ENCODE peak calls at places on chromosomes 3 and 15, in ten cellular contexts. N is ovary, H is suprapubic skin, L is body of pancreas, U is sigmoid colon, A is right lobe of liver, D is heart left ventricle, J is K562, E is lower leg skin, C is upper lobe of left lung. K is an unnamed sample.

GRCh38 chr3:99895706-99896441 is 78.2 kb downstream of the CMSS1 start:
- DNase-seq in N (no peak), H (no peak), L (no peak), U (no peak), A (no peak), D (no peak), J (no peak), E (no peak), C (no peak), K (no peak)

GRCh38 chr3:148173836-148174235 is 523.9 kb upstream of the AGTR1 start:
- DNase-seq in N (no peak), H (no peak), L (no peak), U (no peak), A (no peak), D (no peak), J (no peak), E (no peak), C (no peak), K (no peak)

GRCh38 chr15:90645873-90646605 is 71.1 kb upstream of the BLM start:
- DNase-seq in N (no peak), H (no peak), L (no peak), U (peak; percentile 51), A (no peak), D (no peak), J (no peak), E (no peak), C (peak; percentile 74), K (no peak)

GRCh38 chr3:159775372-159775961 is 213.2 kb upstream of the IL12A start:
- DNase-seq in N (peak; percentile 39), H (no peak), L (no peak), U (peak; percentile 80), A (no peak), D (peak; percentile 58), J (no peak), E (no peak), C (no peak), K (no peak)

GRCh38 chr3:55622733-55623132 is 135.6 kb upstream of the WNT5A start:
- DNase-seq in N (no peak), H (no peak), L (no peak), U (no peak), A (no peak), D (no peak), J (no peak), E (no peak), C (no peak), K (no peak)

GRCh38 chr3:183156266-183156665 is 6.3 kb downstream of the LAMP3 start:
- DNase-seq in N (no peak), H (no peak), L (no peak), U (no peak), A (no peak), D (no peak), J (no peak), E (no peak), C (no peak), K (no peak)

GRCh38 chr3:126161309-126161708 is 19.1 kb downstream of the ALDH1L1 start:
- DNase-seq in N (no peak), H (no peak), L (no peak), U (no peak), A (no peak), D (no peak), J (no peak), E (no peak), C (no peak), K (no peak)

GRCh38 chr3:104437131-104437750 is 929.5 kb upstream of the ALCAM start:
- DNase-seq in N (no peak), H (no peak), L (no peak), U (no peak), A (no peak), D (no peak), J (no peak), E (no peak), C (no peak), K (no peak)

GRCh38 chr15:40048155-40048792 is 9.3 kb upstream of the SRP14 start:
- DNase-seq in N (no peak), H (no peak), L (no peak), U (peak; percentile 59), A (no peak), D (peak; percentile 16), J (no peak), E (no peak), C (no peak), K (peak; percentile 84)

GRCh38 chr3:167814441-167814951 is 79.0 kb downstream of the SERPINI1 start:
- DNase-seq in N (no peak), H (no peak), L (no peak), U (no peak), A (no peak), D (peak; percentile 54), J (no peak), E (no peak), C (no peak), K (no peak)

GRCh38 chr3:147113293-147114045 is 292.9 kb downstream of the ZIC4 start:
- DNase-seq in N (no peak), H (no peak), L (no peak), U (no peak), A (no peak), D (no peak), J (no peak), E (no peak), C (no peak), K (no peak)

GRCh38 chr3:23077126-23077525 is 126.0 kb upstream of the UBE2E2 start:
- DNase-seq in N (no peak), H (no peak), L (no peak), U (no peak), A (no peak), D (no peak), J (no peak), E (no peak), C (no peak), K (no peak)

GRCh38 chr3:139710212-139710611 is 32.4 kb upstream of the NMNAT3 start:
- DNase-seq in N (no peak), H (no peak), L (no peak), U (no peak), A (no peak), D (no peak), J (no peak), E (no peak), C (no peak), K (no peak)

GRCh38 chr3:113211370-113212154 is at the start of gene BOC:
- DNase-seq in N (peak; percentile 72), H (no peak), L (peak; percentile 54), U (peak; percentile 77), A (no peak), D (peak; percentile 46), J (no peak), E (peak; percentile 88), C (peak; percentile 88), K (no peak)
- TF ChIP-seq POLR2A in N (peak; percentile 36), H (no peak), L (peak; percentile 45), U (no peak), A (no peak), D (no peak), J (no peak), E (no peak), C (no peak), K (peak; percentile 70)

GRCh38 chr3:187025254-187025655 is 94.9 kb downstream of the ST6GAL1 start:
- DNase-seq in N (no peak), H (no peak), L (no peak), U (no peak), A (no peak), D (no peak), J (no peak), E (no peak), C (no peak), K (no peak)
- TF ChIP-seq POLR2A in N (no peak), H (no peak), L (no peak), U (no peak), A (no peak), D (no peak), J (no peak), E (no peak), C (no peak), K (no peak)

DNA sequence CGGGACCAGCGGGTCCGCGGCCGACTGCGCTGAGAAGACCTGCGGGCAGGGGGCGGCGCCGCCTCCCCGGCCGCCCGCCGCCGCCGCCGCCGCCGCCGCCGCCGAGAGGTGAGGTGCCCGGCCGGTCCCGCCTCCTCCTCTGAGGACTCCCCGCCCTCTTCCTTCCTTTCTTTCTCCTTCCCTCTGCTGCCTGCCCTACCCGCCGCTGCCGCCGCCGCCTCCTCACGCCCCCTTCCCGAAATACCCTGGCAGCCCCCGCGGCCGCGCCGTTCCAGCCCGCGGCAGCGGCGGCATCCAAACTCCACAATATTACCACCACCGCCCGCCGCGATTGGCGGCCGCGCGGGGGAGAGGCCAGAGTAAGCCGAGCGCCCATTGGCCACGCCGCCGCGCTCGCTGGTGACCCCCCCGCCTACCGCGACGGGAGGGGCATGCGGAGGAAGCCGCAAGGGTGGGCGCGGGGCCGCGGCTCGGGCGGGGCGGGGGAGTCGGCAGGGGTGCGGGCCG is 61.8 kb upstream of the ANKRD28 start:
- DNase-seq in N (peak; percentile 91), H (peak; percentile 84), L (peak; percentile 89), U (peak; percentile 87), A (peak; percentile 88), D (peak; percentile 83), J (peak; percentile 96), E (peak; percentile 94), C (peak; percentile 97), K (no peak)
- TF ChIP-seq POLR2A in N (peak; percentile 41), H (no peak), L (peak; percentile 77), U (no peak), A (peak; percentile 53), D (no peak), J (peak; percentile 76), E (no peak), C (no peak), K (peak; percentile 18)

DNA sequence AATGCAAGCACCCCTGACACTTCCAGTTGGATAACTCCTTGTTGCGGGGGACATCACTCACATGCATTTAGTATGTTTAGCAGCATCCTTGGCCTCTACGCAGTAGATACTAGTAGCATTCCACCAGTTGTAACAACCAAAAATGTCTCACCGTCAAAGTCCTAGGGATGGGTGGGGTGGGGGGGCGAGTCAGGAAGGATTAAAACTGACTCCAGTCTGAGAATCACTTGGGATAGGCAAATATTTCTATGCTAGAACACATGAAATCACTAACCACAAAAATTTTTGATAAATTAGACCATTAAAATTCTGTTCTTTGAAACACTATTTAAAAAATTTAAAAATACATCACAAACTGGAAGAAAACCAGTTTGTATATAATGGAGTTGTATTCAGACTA is 18.0 kb downstream of the ICE2 start:
- DNase-seq in N (no peak), H (no peak), L (no peak), U (no peak), A (no peak), D (no peak), J (no peak), E (no peak), C (no peak), K (no peak)
- TF ChIP-seq POLR2A in N (no peak), H (no peak), L (no peak), U (no peak), A (no peak), D (no peak), J (no peak), E (no peak), C (no peak), K (no peak)

DNA sequence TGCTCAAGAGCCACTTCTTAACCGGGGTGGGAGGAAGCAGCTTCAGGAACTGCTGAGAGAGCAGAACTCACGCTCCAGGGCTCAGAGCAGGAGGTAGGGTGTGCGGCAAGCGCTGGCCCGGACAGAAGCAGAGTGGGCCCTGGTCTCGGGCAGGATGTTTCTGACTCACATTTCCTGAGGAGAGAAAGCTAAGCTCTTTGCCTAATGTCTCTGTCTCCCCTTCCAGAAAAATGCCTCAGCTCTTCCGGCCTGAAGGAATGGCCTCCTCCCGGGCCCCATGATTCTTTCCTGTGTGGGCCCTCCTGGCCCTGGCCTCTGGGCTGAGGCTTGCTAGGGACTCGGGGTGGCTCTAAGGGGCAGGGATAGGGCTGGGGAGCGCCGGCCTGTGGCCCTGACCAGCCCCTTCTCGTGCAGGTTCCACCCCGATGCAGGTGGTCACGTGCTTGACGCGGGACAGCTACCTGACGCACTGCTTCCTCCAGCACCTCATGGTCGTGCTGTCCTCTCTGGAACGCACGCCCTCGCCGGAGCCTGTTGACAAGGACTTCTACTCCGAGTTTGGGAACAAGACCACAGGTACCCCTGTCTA is 4.1 kb upstream of the STAB1 start:
- DNase-seq in N (no peak), H (no peak), L (no peak), U (no peak), A (peak; percentile 66), D (peak; percentile 68), J (no peak), E (no peak), C (peak; percentile 66), K (no peak)
- TF ChIP-seq POLR2A in N (no peak), H (no peak), L (peak; percentile 16), U (no peak), A (no peak), D (no peak), J (no peak), E (no peak), C (no peak), K (no peak)